ENCODE peak calls at places on chromosomes 13 and 19, in ten cellular contexts. P, N, S, I, O, W, T, B, Z and U are unnamed samples.

GRCh38 chr19:7928741-7929701 is 3.1 kb upstream of the CTXN1 start:
- DNase-seq in P (peak), N (peak), S (peak), I (peak), O (peak), W (peak), T (peak), B (peak), Z (peak), U (peak)

GRCh38 chr19:13846533-13847032 is 30.4 kb upstream of the NANOS3 start:
- DNase-seq in P (peak), N (peak), S (no peak), I (no peak), O (peak), W (peak), T (peak), B (peak), Z (peak), U (peak)

GRCh38 chr19:13588953-13589833 is 82.9 kb upstream of the CACNA1A start:
- DNase-seq in P (peak), N (peak), S (no peak), I (no peak), O (peak), W (peak), T (peak), B (peak), Z (peak), U (peak)

GRCh38 chr19:50638576-50638975 is 1.1 kb downstream of the SYT3 start:
- DNase-seq in P (no peak), N (no peak), S (no peak), I (no peak), O (no peak), W (no peak), T (no peak), B (no peak), Z (no peak), U (no peak)

GRCh38 chr19:55549500-55550320 is 4.4 kb upstream of the SBK3 start:
- DNase-seq in P (no peak), N (no peak), S (no peak), I (peak), O (no peak), W (peak), T (no peak), B (peak), Z (peak), U (no peak)

GRCh38 chr19:49056101-49056901 is 1.2 kb downstream of the CGB7 start:
- DNase-seq in P (peak), N (peak), S (no peak), I (no peak), O (peak), W (peak), T (peak), B (peak), Z (peak), U (peak)

GRCh38 chr13:110676511-110677204 is 29.3 kb downstream of the CARS2 start:
- DNase-seq in P (no peak), N (peak), S (no peak), I (no peak), O (peak), W (no peak), T (no peak), B (no peak), Z (no peak), U (peak)

GRCh38 chr13:22454586-22454985 is 726.2 kb upstream of the SGCG start:
- DNase-seq in P (no peak), N (no peak), S (no peak), I (no peak), O (no peak), W (no peak), T (no peak), B (peak), Z (no peak), U (no peak)

GRCh38 chr13:74794582-74794981 is 660.4 kb upstream of the KLF12 start:
- DNase-seq in P (no peak), N (no peak), S (no peak), I (no peak), O (no peak), W (no peak), T (no peak), B (no peak), Z (no peak), U (no peak)

GRCh38 chr19:30305346-30306060 is 66.7 kb upstream of the ZNF536 start:
- DNase-seq in P (no peak), N (no peak), S (no peak), I (no peak), O (no peak), W (no peak), T (no peak), B (no peak), Z (no peak), U (no peak)

GRCh38 chr13:51222510-51223283 is 499 bp downstream of the FAM124A start:
- DNase-seq in P (no peak), N (no peak), S (no peak), I (no peak), O (no peak), W (peak), T (no peak), B (no peak), Z (peak), U (peak)

GRCh38 chr13:26759907-26760834 is at the start of gene GPR12:
- DNase-seq in P (no peak), N (no peak), S (no peak), I (no peak), O (no peak), W (no peak), T (no peak), B (peak), Z (peak), U (no peak)

GRCh38 chr19:45136507-45137178 is 24.1 kb downstream of the NKPD1 start:
- DNase-seq in P (no peak), N (peak), S (no peak), I (no peak), O (no peak), W (no peak), T (no peak), B (no peak), Z (no peak), U (peak)

GRCh38 chr19:29092712-29093552 is 120.0 kb downstream of the UQCRFS1 start:
- DNase-seq in P (no peak), N (no peak), S (no peak), I (no peak), O (no peak), W (no peak), T (no peak), B (no peak), Z (no peak), U (no peak)

GRCh38 chr19:39913682-39914333 is 20.6 kb downstream of the FCGBP start:
- DNase-seq in P (no peak), N (peak), S (no peak), I (no peak), O (peak), W (no peak), T (no peak), B (no peak), Z (no peak), U (no peak)

GRCh38 chr13:38763446-38764381 is 76.8 kb downstream of the FREM2 start:
- DNase-seq in P (no peak), N (no peak), S (peak), I (peak), O (no peak), W (peak), T (peak), B (peak), Z (peak), U (no peak)
- TF ChIP-seq CTCF in P (no peak), N (no peak), S (peak), I (peak), O (no peak), W (peak), T (peak), B (peak), Z (peak), U (peak)

DNA sequence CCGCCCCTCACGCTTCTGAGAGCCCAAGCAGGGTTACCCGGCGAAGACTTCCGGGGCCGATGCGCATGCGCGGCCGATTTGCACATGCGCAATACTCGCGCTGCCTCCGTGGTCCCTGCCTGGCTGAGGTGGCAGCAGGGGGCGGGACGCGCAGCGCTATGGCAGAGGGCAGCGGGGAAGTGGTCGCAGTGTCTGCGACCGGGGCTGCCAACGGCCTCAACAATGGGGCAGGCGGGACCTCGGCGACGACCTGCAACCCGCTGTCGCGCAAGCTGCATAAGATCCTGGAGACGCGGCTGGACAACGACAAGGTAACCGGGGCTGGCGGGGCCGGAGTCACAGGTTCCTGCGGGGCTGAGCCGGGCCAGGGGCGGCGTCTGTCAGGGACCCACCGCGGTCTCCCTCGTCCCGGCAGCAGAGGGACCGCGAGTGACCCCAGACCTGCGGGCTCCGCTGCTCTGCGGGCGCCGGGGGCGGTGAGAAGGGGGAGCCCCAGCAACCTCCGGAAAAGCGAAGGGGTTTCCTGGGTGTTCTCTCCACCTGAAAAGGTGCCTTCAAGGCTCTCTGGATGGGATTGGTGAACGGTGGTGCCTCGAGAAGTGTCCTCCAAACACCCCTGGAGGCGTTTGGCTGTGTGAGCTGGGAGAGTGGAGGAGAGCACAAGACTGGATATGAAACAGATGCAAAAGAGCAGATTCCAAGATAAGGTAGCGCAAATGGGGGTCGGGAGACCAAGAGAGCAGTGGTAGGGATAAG is at the start of gene COG6:
- DNase-seq in P (peak), N (peak), S (peak), I (no peak), O (peak), W (peak), T (peak), B (peak), Z (peak), U (peak)
- TF ChIP-seq CTCF in P (no peak), N (no peak), S (no peak), I (peak), O (no peak), W (no peak), T (peak), B (no peak), Z (no peak), U (no peak)

GRCh38 chr19:6018786-6019185 is 40.8 kb upstream of the RANBP3 start:
- DNase-seq in P (no peak), N (no peak), S (no peak), I (no peak), O (no peak), W (peak), T (no peak), B (peak), Z (no peak), U (peak)
- TF ChIP-seq CTCF in P (no peak), N (no peak), S (no peak), I (peak), O (no peak), W (peak), T (peak), B (peak), Z (no peak), U (no peak)

GRCh38 chr13:109655206-109655600 is 131.2 kb downstream of the IRS2 start:
- DNase-seq in P (no peak), N (no peak), S (no peak), I (no peak), O (no peak), W (no peak), T (no peak), B (no peak), Z (peak), U (no peak)

GRCh38 chr13:109657395-109657794 is 129.0 kb downstream of the IRS2 start:
- DNase-seq in P (no peak), N (no peak), S (no peak), I (no peak), O (no peak), W (no peak), T (no peak), B (no peak), Z (peak), U (no peak)

GRCh38 chr13:109654341-109655205 is 131.8 kb downstream of the IRS2 start:
- DNase-seq in P (no peak), N (no peak), S (no peak), I (no peak), O (no peak), W (no peak), T (no peak), B (no peak), Z (peak), U (no peak)

GRCh38 chr13:109652536-109652935 is 133.8 kb downstream of the IRS2 start:
- DNase-seq in P (no peak), N (no peak), S (no peak), I (no peak), O (no peak), W (no peak), T (no peak), B (no peak), Z (no peak), U (no peak)

DNA sequence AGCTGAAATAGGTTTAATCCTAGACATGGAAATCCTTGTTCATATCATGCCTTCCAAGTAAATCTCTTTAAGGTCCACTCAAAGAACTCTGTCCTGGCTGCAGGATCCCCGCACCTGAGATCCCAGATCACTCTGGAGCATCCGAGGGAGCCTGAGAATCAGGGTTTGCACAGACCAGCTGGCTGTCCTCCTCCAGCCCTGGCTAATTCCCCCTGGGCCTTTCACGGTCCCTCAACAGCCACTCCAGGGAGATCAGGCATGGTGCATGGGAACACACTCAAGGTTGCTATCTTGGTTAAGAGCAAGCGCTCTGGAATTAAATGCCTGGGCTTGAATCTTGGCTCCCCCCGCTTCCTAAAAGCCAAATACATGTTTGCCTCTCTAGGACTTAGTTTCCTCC is 130.8 kb downstream of the IRS2 start:
- DNase-seq in P (no peak), N (no peak), S (no peak), I (no peak), O (no peak), W (no peak), T (no peak), B (no peak), Z (no peak), U (no peak)
- TF ChIP-seq CTCF in P (no peak), N (no peak), S (no peak), I (no peak), O (no peak), W (no peak), T (no peak), B (no peak), Z (no peak), U (no peak)

DNA sequence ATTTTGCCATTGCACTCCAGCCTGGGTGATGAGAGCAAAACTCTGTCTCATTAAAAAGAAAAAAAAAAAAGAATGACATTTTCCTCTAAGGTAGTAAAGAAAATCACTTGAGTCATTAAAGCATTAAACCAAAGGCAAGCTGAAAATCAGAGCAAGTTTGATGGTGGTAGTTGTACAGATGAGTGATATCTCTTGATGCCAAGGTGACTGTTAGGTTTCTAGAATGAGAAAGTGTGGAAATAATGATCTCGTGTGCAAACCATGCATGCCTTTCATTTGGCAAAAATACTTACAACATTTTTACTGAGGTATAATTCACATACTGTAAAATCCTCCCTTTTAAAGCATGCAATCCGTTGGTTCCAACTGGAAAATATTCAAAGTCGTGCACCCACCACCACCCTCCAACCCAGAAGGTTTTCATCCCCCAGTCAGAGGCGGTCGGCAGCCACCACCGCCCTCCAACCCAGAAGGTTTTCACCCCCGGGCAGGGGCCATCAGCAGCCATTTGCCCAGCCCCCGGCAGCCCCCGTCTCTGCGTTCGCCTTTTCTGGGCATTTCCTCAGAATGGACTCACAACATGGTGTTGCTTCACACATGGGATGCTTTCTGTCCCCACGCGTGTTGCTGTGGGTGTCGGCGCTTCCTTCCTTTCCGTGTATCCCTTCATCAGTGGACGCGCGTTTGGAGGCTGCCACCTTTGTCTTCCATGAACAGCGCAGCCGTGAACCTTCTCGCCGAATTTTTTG is 90.2 kb downstream of the ATP11A start:
- DNase-seq in P (no peak), N (no peak), S (no peak), I (no peak), O (no peak), W (no peak), T (no peak), B (no peak), Z (peak), U (peak)
- TF ChIP-seq CTCF in P (no peak), N (no peak), S (no peak), I (no peak), O (no peak), W (no peak), T (no peak), B (no peak), Z (no peak), U (no peak)

GRCh38 chr13:54989418-54989817 is 1960.8 kb downstream of the OLFM4 start:
- DNase-seq in P (no peak), N (no peak), S (no peak), I (no peak), O (no peak), W (no peak), T (no peak), B (no peak), Z (no peak), U (no peak)
- TF ChIP-seq CTCF in P (no peak), N (no peak), S (no peak), I (no peak), O (no peak), W (no peak), T (no peak), B (no peak), Z (no peak), U (no peak)